ENCODE peak calls at places on chromosomes 16 and 17, in ten cellular contexts. P is tibial nerve, C is A549, Z is AG09319, M is Calu3, U is IMR-90, I is BJ, W is fibroblast of lung, G is left ventricle myocardium inferior, D is upper lobe of right lung. O is an unnamed sample.

GRCh38 chr17:40509626-40510327 is 8.4 kb upstream of the TNS4 start:
- DNase-seq in P (no peak), C (no peak), Z (no peak), M (no peak), U (no peak), I (no peak), W (no peak), G (no peak), D (no peak), O (no peak)

GRCh38 chr16:84159800-84160199 is 14.7 kb downstream of the DNAAF1 start:
- DNase-seq in P (no peak), C (no peak), Z (no peak), M (no peak), U (no peak), I (no peak), W (no peak), G (no peak), D (no peak), O (no peak)

GRCh38 chr16:57000271-57001025 is 11.1 kb downstream of the NLRC5 start:
- DNase-seq in P (peak), C (peak), Z (peak), M (peak), U (peak), I (peak), W (peak), G (peak), D (no peak), O (peak)

GRCh38 chr16:67240506-67240905 is 6.8 kb downstream of the FHOD1 start:
- DNase-seq in P (no peak), C (no peak), Z (no peak), M (no peak), U (peak), I (no peak), W (no peak), G (no peak), D (peak), O (no peak)

GRCh38 chr16:66357523-66357928 is 9.0 kb upstream of the CDH5 start:
- DNase-seq in P (peak), C (peak), Z (peak), M (peak), U (peak), I (peak), W (peak), G (no peak), D (no peak), O (no peak)

GRCh38 chr16:74320707-74321106 is 24.1 kb downstream of the PSMD7 start:
- DNase-seq in P (no peak), C (no peak), Z (no peak), M (no peak), U (no peak), I (no peak), W (no peak), G (no peak), D (no peak), O (no peak)

GRCh38 chr17:41415833-41416335 is 8.5 kb downstream of the KRT37 start:
- DNase-seq in P (peak), C (no peak), Z (peak), M (no peak), U (peak), I (peak), W (no peak), G (no peak), D (no peak), O (no peak)

GRCh38 chr17:50184611-50185398 is 16.6 kb downstream of the COL1A1 start:
- DNase-seq in P (peak), C (no peak), Z (no peak), M (no peak), U (peak), I (no peak), W (peak), G (peak), D (peak), O (peak)

GRCh38 chr16:67518676-67519075 is 10.0 kb upstream of the RIPOR1 start:
- DNase-seq in P (no peak), C (no peak), Z (no peak), M (no peak), U (no peak), I (no peak), W (no peak), G (no peak), D (no peak), O (no peak)

GRCh38 chr16:49590166-49590871 is 216.7 kb downstream of the C16orf78 start:
- DNase-seq in P (no peak), C (no peak), Z (no peak), M (no peak), U (no peak), I (no peak), W (no peak), G (no peak), D (no peak), O (no peak)

GRCh38 chr17:147796-148740 is 10.7 kb downstream of the SCGB1C2 start:
- DNase-seq in P (no peak), C (no peak), Z (no peak), M (no peak), U (no peak), I (no peak), W (no peak), G (peak), D (peak), O (peak)

GRCh38 chr16:68406458-68407041 is 41.8 kb downstream of the SMPD3 start:
- DNase-seq in P (no peak), C (no peak), Z (peak), M (no peak), U (peak), I (peak), W (peak), G (no peak), D (no peak), O (no peak)

GRCh38 chr17:50132104-50132794 is 2.3 kb upstream of the SAMD14 start:
- DNase-seq in P (no peak), C (no peak), Z (no peak), M (no peak), U (no peak), I (no peak), W (no peak), G (no peak), D (no peak), O (no peak)

GRCh38 chr17:41910701-41911391 is 7.9 kb downstream of the ACLY start:
- DNase-seq in P (no peak), C (peak), Z (peak), M (no peak), U (peak), I (peak), W (peak), G (no peak), D (no peak), O (no peak)

GRCh38 chr16:17483266-17483864 is 12.6 kb upstream of the XYLT1 start:
- DNase-seq in P (no peak), C (no peak), Z (no peak), M (no peak), U (no peak), I (no peak), W (no peak), G (no peak), D (no peak), O (no peak)

GRCh38 chr16:595942-596735 is 6.3 kb downstream of the RAB40C start:
- DNase-seq in P (no peak), C (no peak), Z (no peak), M (no peak), U (no peak), I (no peak), W (no peak), G (no peak), D (no peak), O (no peak)

GRCh38 chr17:81726004-81726403 is 13.9 kb downstream of the SLC25A10 start:
- DNase-seq in P (no peak), C (no peak), Z (no peak), M (no peak), U (no peak), I (no peak), W (no peak), G (no peak), D (peak), O (no peak)

GRCh38 chr16:57637424-57637823 is 9.0 kb downstream of the ADGRG1 start:
- DNase-seq in P (peak), C (no peak), Z (no peak), M (no peak), U (no peak), I (no peak), W (no peak), G (peak), D (no peak), O (no peak)

GRCh38 chr17:46003907-46004748 is 5.1 kb downstream of the STH start:
- DNase-seq in P (no peak), C (no peak), Z (peak), M (peak), U (peak), I (no peak), W (peak), G (peak), D (no peak), O (no peak)

GRCh38 chr17:17108681-17109049 is 66.4 kb downstream of the MPRIP start:
- DNase-seq in P (no peak), C (no peak), Z (no peak), M (no peak), U (no peak), I (no peak), W (peak), G (peak), D (peak), O (no peak)

GRCh38 chr16:31108035-31108793 is at the start of gene BCKDK:
- DNase-seq in P (peak), C (peak), Z (no peak), M (peak), U (peak), I (no peak), W (peak), G (peak), D (peak), O (no peak)

GRCh38 chr17:622356-622755 is 92.3 kb downstream of the VPS53 start:
- DNase-seq in P (no peak), C (no peak), Z (no peak), M (no peak), U (peak), I (no peak), W (peak), G (no peak), D (no peak), O (no peak)

GRCh38 chr16:85940214-85940613 is 41.3 kb downstream of the IRF8 start:
- DNase-seq in P (no peak), C (no peak), Z (no peak), M (peak), U (no peak), I (no peak), W (no peak), G (no peak), D (no peak), O (no peak)

GRCh38 chr17:48299760-48300159 is 130.3 kb downstream of the SKAP1 start:
- DNase-seq in P (no peak), C (no peak), Z (no peak), M (no peak), U (no peak), I (no peak), W (no peak), G (no peak), D (no peak), O (no peak)

GRCh38 chr16:89827383-89828198 is 684 bp upstream of the SPIRE2 start:
- DNase-seq in P (no peak), C (peak), Z (no peak), M (peak), U (peak), I (no peak), W (peak), G (peak), D (no peak), O (no peak)

GRCh38 chr17:8753976-8754440 is 4.3 kb downstream of the SPDYE4 start:
- DNase-seq in P (no peak), C (peak), Z (no peak), M (no peak), U (peak), I (no peak), W (peak), G (no peak), D (no peak), O (no peak)

GRCh38 chr17:62876063-62876462 is 67.9 kb upstream of the MARCHF10 start:
- DNase-seq in P (no peak), C (no peak), Z (no peak), M (no peak), U (peak), I (no peak), W (no peak), G (no peak), D (no peak), O (no peak)
- TF ChIP-seq CTCF in P (no peak), C (no peak), Z (no peak), M (no peak), U (no peak), I (no peak), W (no peak), G (no peak), D (no peak), O (no peak)

DNA sequence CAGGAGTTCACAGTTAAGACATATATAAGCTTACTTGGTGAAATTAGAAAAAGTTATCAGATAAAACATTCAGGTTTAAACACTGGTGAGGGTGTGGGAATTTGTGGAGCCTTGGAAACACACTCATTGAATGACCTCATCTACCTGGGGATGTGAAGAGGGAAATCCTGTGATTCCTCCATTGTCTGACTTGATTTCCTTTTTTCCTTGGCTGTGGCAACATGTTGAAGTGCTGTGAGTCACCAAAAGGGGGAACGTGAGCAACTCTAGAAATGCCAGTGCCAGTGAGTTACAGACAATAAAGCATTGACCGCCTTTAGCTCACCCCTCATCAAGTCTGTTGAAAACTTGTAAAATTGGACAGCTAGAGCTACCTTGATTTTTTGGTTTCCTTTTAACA is 1.8 kb downstream of the HMOX2 start:
- DNase-seq in P (peak), C (no peak), Z (no peak), M (peak), U (peak), I (no peak), W (peak), G (no peak), D (no peak), O (no peak)
- TF ChIP-seq CTCF in P (no peak), C (no peak), Z (peak), M (no peak), U (peak), I (peak), W (peak), G (peak), D (peak), O (no peak)

DNA sequence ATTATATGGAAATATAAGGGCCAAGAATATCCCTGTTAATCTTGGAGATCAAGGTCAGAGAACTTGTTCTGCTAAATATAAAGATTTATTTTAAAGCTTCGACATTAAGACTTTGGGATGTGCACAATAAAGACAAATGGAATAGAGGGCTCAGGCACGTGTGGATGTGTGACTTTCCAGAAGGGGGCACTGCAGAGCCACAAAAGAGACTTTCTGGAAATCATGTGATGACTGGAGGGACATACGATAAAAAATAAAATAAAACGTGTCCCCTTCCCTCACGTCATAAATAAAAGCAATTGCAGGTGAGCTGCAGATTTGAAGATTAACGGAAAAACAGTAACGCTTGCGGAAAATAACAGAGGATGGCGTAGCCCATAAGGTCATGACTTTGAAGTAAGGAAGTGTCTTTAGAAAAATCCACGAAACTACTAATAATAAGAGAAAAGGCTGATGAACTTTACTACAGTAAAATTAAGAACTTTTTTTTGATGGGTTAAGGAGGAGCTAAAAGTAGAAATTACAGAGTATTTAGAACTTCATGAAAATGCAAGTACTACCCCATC is 9.4 kb upstream of the ENGASE start:
- DNase-seq in P (no peak), C (peak), Z (no peak), M (peak), U (peak), I (no peak), W (peak), G (no peak), D (peak), O (peak)
- TF ChIP-seq CTCF in P (peak), C (peak), Z (peak), M (peak), U (peak), I (peak), W (peak), G (peak), D (peak), O (peak)

GRCh38 chr17:52159159-52159809 is 770 bp upstream of the CA10 start:
- DNase-seq in P (no peak), C (no peak), Z (no peak), M (no peak), U (no peak), I (no peak), W (no peak), G (no peak), D (no peak), O (no peak)
- TF ChIP-seq CTCF in P (no peak), C (no peak), Z (no peak), M (no peak), U (no peak), I (no peak), W (no peak), G (no peak), D (no peak), O (no peak)

DNA sequence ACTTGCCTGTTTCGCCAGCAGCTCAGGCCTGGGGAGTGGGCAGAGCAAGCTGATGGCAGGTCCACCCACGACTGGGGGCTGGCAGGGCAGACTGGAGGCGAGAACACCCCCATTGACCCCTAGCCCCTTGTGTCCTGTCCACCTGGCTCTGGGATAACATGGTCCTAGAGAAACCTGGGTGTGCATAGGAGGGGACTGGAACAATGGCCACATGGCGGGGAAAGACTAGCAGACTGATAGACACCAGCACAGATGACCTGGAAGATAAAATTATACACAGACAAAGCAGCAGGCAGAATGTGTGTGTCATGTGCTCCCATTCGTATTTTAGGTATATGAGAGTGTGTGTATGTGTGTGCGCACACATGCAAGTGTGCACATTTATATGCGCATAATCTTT is 23.5 kb downstream of the NUBP1 start:
- DNase-seq in P (no peak), C (no peak), Z (no peak), M (no peak), U (no peak), I (no peak), W (no peak), G (no peak), D (no peak), O (no peak)
- TF ChIP-seq CTCF in P (no peak), C (no peak), Z (no peak), M (no peak), U (no peak), I (no peak), W (no peak), G (no peak), D (no peak), O (no peak)

O was measured in suprapubic skin.